ENCODE peak calls at places on chromosome 17, in eight cellular contexts. B is activated T-helper 1 cell treated with anti-CD3 and anti-CD28 coated beads, Interleukin-12 subunit alpha, Interleukin-12 subunit beta, Interleukin-2, Interleukin-4 antibody, amounts not matched to agents 30 ng/mL and 10 ng/mL and 1 ng/mL, durations not matched to agents 14 hours and 24 hours and 36 hours; I is dermis microvascular lymphatic vessel endothelial cell; P is EH; J is DMS153; H is activated CD4-positive, alpha-beta T cell treated with anti-CD3 and anti-CD28 coated beads, Interleukin-2, amount 50 U/mL, for 24 hours; T is left ventricle myocardium superior; V is nephron progenitor cell. O is an unnamed sample.

GRCh38 chr17:77376795-77377751 is 236.3 kb downstream of the SEC14L1 start:
- DNase-seq in B (no peak), I (no peak), P (no peak), J (peak; percentile 24), H (no peak), T (peak; percentile 69), V (no peak), O (no peak)

GRCh38 chr17:76635659-76636360 is 7.7 kb downstream of the ST6GALNAC1 start:
- DNase-seq in B (no peak), I (no peak), P (peak; percentile 83), J (no peak), H (no peak), T (no peak), V (no peak), O (no peak)

GRCh38 chr17:13398091-13398490 is 203.6 kb downstream of the HS3ST3A1 start:
- DNase-seq in B (no peak), I (no peak), P (no peak), J (no peak), H (no peak), T (no peak), V (no peak), O (no peak)

GRCh38 chr17:31559647-31560501 is 168.4 kb downstream of the RAB11FIP4 start:
- DNase-seq in B (no peak), I (no peak), P (peak; percentile 47), J (no peak), H (no peak), T (peak; percentile 65), V (peak; percentile 32), O (no peak)

GRCh38 chr17:28577466-28577824 is 750 bp upstream of the ALDOC start:
- DNase-seq in B (no peak), I (no peak), P (no peak), J (no peak), H (no peak), T (no peak), V (no peak), O (no peak)

GRCh38 chr17:28928061-28928460 is 23.3 kb downstream of the PHF12 start:
- DNase-seq in B (no peak), I (no peak), P (peak; percentile 38), J (no peak), H (no peak), T (no peak), V (no peak), O (no peak)

GRCh38 chr17:60354223-60354622 is 37.7 kb downstream of the USP32 start:
- DNase-seq in B (no peak), I (peak; percentile 14), P (peak; percentile 90), J (no peak), H (no peak), T (no peak), V (no peak), O (no peak)

GRCh38 chr17:17387461-17388362 is 84.5 kb downstream of the NT5M start:
- DNase-seq in B (no peak), I (no peak), P (no peak), J (peak; percentile 71), H (no peak), T (no peak), V (peak; percentile 28), O (no peak)

GRCh38 chr17:20189322-20189721 is 180.2 kb downstream of the SPECC1 start:
- DNase-seq in B (no peak), I (no peak), P (peak; percentile 58), J (peak; percentile 19), H (no peak), T (no peak), V (no peak), O (no peak)

GRCh38 chr17:17782425-17783120 is 54.2 kb downstream of the SREBF1 start:
- DNase-seq in B (no peak), I (no peak), P (no peak), J (no peak), H (no peak), T (peak; percentile 56), V (peak; percentile 68), O (no peak)

O was measured in central memory CD8-positive, alpha-beta T cell.